ENCODE peak calls at places on chromosomes 16 and 17, in nine cellular contexts. Z is psoas muscle; B is stimulated activated CD4-positive, alpha-beta T cell treated with anti-CD3 and anti-CD28 coated beads, Interleukin-4, amount 100 ng/mL, for 1 hour; M is fibroblast of pulmonary artery; J is mucosa of descending colon; W is gastrocnemius medialis; O is non-pigmented ciliary epithelial cell; T is NB4; E is cortex of kidney. L is an unnamed sample.

GRCh38 chr17:82775033-82775823 is 23.4 kb downstream of the TBCD start:
- DNase-seq in Z (peak), B (peak), M (peak), J (peak), W (peak), O (no peak), T (peak), E (no peak), L (peak)

GRCh38 chr17:52297230-52298010 is 138.9 kb upstream of the CA10 start:
- DNase-seq in Z (no peak), B (no peak), M (no peak), J (no peak), W (no peak), O (no peak), T (peak), E (no peak), L (peak)

GRCh38 chr16:56911771-56912541 is 20.0 kb upstream of the HERPUD1 start:
- DNase-seq in Z (peak), B (no peak), M (peak), J (peak), W (peak), O (no peak), T (peak), E (no peak), L (peak)

GRCh38 chr16:4699030-4699556 is 5.7 kb downstream of the NUDT16L1 start:
- DNase-seq in Z (peak), B (no peak), M (no peak), J (no peak), W (no peak), O (no peak), T (peak), E (no peak), L (no peak)

GRCh38 chr16:3655030-3655790 is 719 bp downstream of the DNASE1 start:
- DNase-seq in Z (peak), B (no peak), M (no peak), J (peak), W (peak), O (no peak), T (no peak), E (no peak), L (no peak)

GRCh38 chr17:284676-285355 is 67.8 kb downstream of the RPH3AL start:
- DNase-seq in Z (no peak), B (no peak), M (no peak), J (no peak), W (no peak), O (no peak), T (no peak), E (no peak), L (no peak)

GRCh38 chr17:31672161-31672819 is 186.8 kb downstream of the COPRS start:
- DNase-seq in Z (no peak), B (no peak), M (no peak), J (no peak), W (no peak), O (no peak), T (no peak), E (no peak), L (no peak)

GRCh38 chr17:17921192-17922082 is 50.8 kb downstream of the TOM1L2 start:
- DNase-seq in Z (no peak), B (no peak), M (peak), J (no peak), W (peak), O (peak), T (peak), E (no peak), L (peak)

GRCh38 chr17:17849863-17850373 is 13.1 kb upstream of the SREBF1 start:
- DNase-seq in Z (peak), B (peak), M (peak), J (peak), W (peak), O (no peak), T (peak), E (no peak), L (peak)

GRCh38 chr16:69190598-69190997 is 3.6 kb downstream of the SNTB2 start:
- DNase-seq in Z (no peak), B (no peak), M (no peak), J (no peak), W (no peak), O (no peak), T (peak), E (no peak), L (no peak)

GRCh38 chr17:4497101-4497824 is 1.4 kb upstream of the SPNS2 start:
- DNase-seq in Z (peak), B (no peak), M (no peak), J (no peak), W (no peak), O (no peak), T (peak), E (no peak), L (no peak)

GRCh38 chr16:31331141-31331764 is 23.7 kb upstream of the ITGAX start:
- DNase-seq in Z (no peak), B (peak), M (no peak), J (no peak), W (no peak), O (no peak), T (peak), E (no peak), L (no peak)